ENCODE peak calls at places on chromosome 20, in nine cellular contexts. One of them, this sample, is unnamed.

GRCh38 chr20:50848341-50848808 is 53.5 kb downstream of the BCAS4 start:
- DNase-seq in activated B cell treated with CpG ODN at 0.5 μM for 24 hours: no peak
- DNase-seq in T-cell: no peak
- DNase-seq in NCI-H1105 treated with DMSO at 0.1 percent for 48 hours: no peak
- DNase-seq in AG04450: no peak
- DNase-seq in astrocyte of the cerebellum: no peak
- DNase-seq in Calu3: no peak
- DNase-seq in Caki2: no peak
- DNase-seq in epithelial cell of esophagus: peak; percentile 82
- DNase-seq in this sample: no peak

GRCh38 chr20:19647992-19648391 is 110.1 kb upstream of the RIN2 start:
- DNase-seq in T-cell: no peak
- DNase-seq in AG04450: no peak
- DNase-seq in epithelial cell of esophagus: no peak
- DNase-seq in Calu3: no peak
- DNase-seq in NCI-H1105 treated with DMSO at 0.1 percent for 48 hours: no peak
- DNase-seq in Caki2: no peak
- DNase-seq in activated B cell treated with CpG ODN at 0.5 μM for 24 hours: no peak
- DNase-seq in astrocyte of the cerebellum: no peak
- DNase-seq in this sample: no peak

GRCh38 chr20:1327241-1327653 is 1.7 kb downstream of the SDCBP2 start:
- DNase-seq in Calu3: no peak
- DNase-seq in AG04450: no peak
- DNase-seq in astrocyte of the cerebellum: no peak
- DNase-seq in NCI-H1105 treated with DMSO at 0.1 percent for 48 hours: no peak
- DNase-seq in epithelial cell of esophagus: peak; percentile 53
- DNase-seq in T-cell: no peak
- DNase-seq in Caki2: no peak
- DNase-seq in activated B cell treated with CpG ODN at 0.5 μM for 24 hours: peak; percentile 4
- DNase-seq in this sample: no peak

GRCh38 chr20:36856691-36857635 is 19.0 kb upstream of the TLDC2 start:
- DNase-seq in Calu3: no peak
- DNase-seq in astrocyte of the cerebellum: no peak
- DNase-seq in Caki2: no peak
- DNase-seq in AG04450: no peak
- DNase-seq in NCI-H1105 treated with DMSO at 0.1 percent for 48 hours: no peak
- DNase-seq in T-cell: peak; percentile 53
- DNase-seq in epithelial cell of esophagus: peak; percentile 56
- DNase-seq in activated B cell treated with CpG ODN at 0.5 μM for 24 hours: no peak
- DNase-seq in this sample: no peak

GRCh38 chr20:59004763-59005522 is 2.1 kb downstream of the CTSZ start:
- DNase-seq in epithelial cell of esophagus: no peak
- DNase-seq in NCI-H1105 treated with DMSO at 0.1 percent for 48 hours: peak; percentile 14
- DNase-seq in astrocyte of the cerebellum: no peak
- DNase-seq in Calu3: no peak
- DNase-seq in T-cell: peak; percentile 61
- DNase-seq in AG04450: no peak
- DNase-seq in activated B cell treated with CpG ODN at 0.5 μM for 24 hours: peak; percentile 88
- DNase-seq in Caki2: no peak
- DNase-seq in this sample: peak; percentile 97

GRCh38 chr20:13449868-13450441 is 188.8 kb downstream of the TASP1 start:
- DNase-seq in astrocyte of the cerebellum: no peak
- DNase-seq in epithelial cell of esophagus: no peak
- DNase-seq in AG04450: no peak
- DNase-seq in activated B cell treated with CpG ODN at 0.5 μM for 24 hours: no peak
- DNase-seq in Caki2: no peak
- DNase-seq in NCI-H1105 treated with DMSO at 0.1 percent for 48 hours: no peak
- DNase-seq in Calu3: no peak
- DNase-seq in T-cell: no peak
- DNase-seq in this sample: no peak

GRCh38 chr20:23156170-23156841 is 70.2 kb upstream of the CD93 start:
- DNase-seq in AG04450: no peak
- DNase-seq in astrocyte of the cerebellum: peak; percentile 23
- DNase-seq in T-cell: no peak
- DNase-seq in activated B cell treated with CpG ODN at 0.5 μM for 24 hours: no peak
- DNase-seq in epithelial cell of esophagus: peak; percentile 84
- DNase-seq in Calu3: no peak
- DNase-seq in NCI-H1105 treated with DMSO at 0.1 percent for 48 hours: no peak
- DNase-seq in Caki2: peak; percentile 86
- DNase-seq in this sample: no peak

GRCh38 chr20:63323298-63323820 is 30.4 kb downstream of the COL20A1 start:
- DNase-seq in AG04450: no peak
- DNase-seq in Caki2: no peak
- DNase-seq in T-cell: no peak
- DNase-seq in NCI-H1105 treated with DMSO at 0.1 percent for 48 hours: no peak
- DNase-seq in Calu3: no peak
- DNase-seq in activated B cell treated with CpG ODN at 0.5 μM for 24 hours: no peak
- DNase-seq in epithelial cell of esophagus: no peak
- DNase-seq in astrocyte of the cerebellum: no peak
- DNase-seq in this sample: no peak

GRCh38 chr20:22805219-22805618 is 220.8 kb upstream of the FOXA2 start:
- DNase-seq in NCI-H1105 treated with DMSO at 0.1 percent for 48 hours: no peak
- DNase-seq in epithelial cell of esophagus: peak; percentile 89
- DNase-seq in Caki2: peak; percentile 32
- DNase-seq in Calu3: no peak
- DNase-seq in AG04450: peak; percentile 4
- DNase-seq in astrocyte of the cerebellum: peak; percentile 65
- DNase-seq in activated B cell treated with CpG ODN at 0.5 μM for 24 hours: no peak
- DNase-seq in T-cell: no peak
- DNase-seq in this sample: no peak

GRCh38 chr20:51532577-51533191 is 9.8 kb downstream of the NFATC2 start:
- DNase-seq in T-cell: peak; percentile 10
- DNase-seq in NCI-H1105 treated with DMSO at 0.1 percent for 48 hours: no peak
- DNase-seq in astrocyte of the cerebellum: peak; percentile 35
- DNase-seq in Calu3: no peak
- DNase-seq in epithelial cell of esophagus: no peak
- DNase-seq in AG04450: no peak
- DNase-seq in Caki2: no peak
- DNase-seq in activated B cell treated with CpG ODN at 0.5 μM for 24 hours: no peak
- DNase-seq in this sample: no peak

GRCh38 chr20:17210983-17211382 is 15.9 kb upstream of the PCSK2 start:
- DNase-seq in NCI-H1105 treated with DMSO at 0.1 percent for 48 hours: no peak
- DNase-seq in astrocyte of the cerebellum: no peak
- DNase-seq in AG04450: no peak
- DNase-seq in T-cell: no peak
- DNase-seq in epithelial cell of esophagus: peak; percentile 61
- DNase-seq in activated B cell treated with CpG ODN at 0.5 μM for 24 hours: no peak
- DNase-seq in Caki2: peak; percentile 84
- DNase-seq in Calu3: no peak
- DNase-seq in this sample: no peak

GRCh38 chr20:13800728-13801134 is 15.9 kb downstream of the NDUFAF5 start:
- DNase-seq in epithelial cell of esophagus: peak; percentile 97
- DNase-seq in activated B cell treated with CpG ODN at 0.5 μM for 24 hours: no peak
- DNase-seq in Caki2: peak; percentile 80
- DNase-seq in astrocyte of the cerebellum: peak; percentile 95
- DNase-seq in NCI-H1105 treated with DMSO at 0.1 percent for 48 hours: peak; percentile 99
- DNase-seq in Calu3: no peak
- DNase-seq in T-cell: no peak
- DNase-seq in AG04450: peak; percentile 78
- DNase-seq in this sample: no peak

GRCh38 chr20:12068146-12068545 is 150.5 kb downstream of the BTBD3 start:
- DNase-seq in astrocyte of the cerebellum: no peak
- DNase-seq in T-cell: no peak
- DNase-seq in AG04450: no peak
- DNase-seq in Calu3: no peak
- DNase-seq in activated B cell treated with CpG ODN at 0.5 μM for 24 hours: no peak
- DNase-seq in epithelial cell of esophagus: no peak
- DNase-seq in NCI-H1105 treated with DMSO at 0.1 percent for 48 hours: no peak
- DNase-seq in Caki2: no peak
- DNase-seq in this sample: no peak

GRCh38 chr20:51400051-51400926 is 142.2 kb downstream of the NFATC2 start:
- DNase-seq in T-cell: peak; percentile 55
- DNase-seq in Calu3: no peak
- DNase-seq in NCI-H1105 treated with DMSO at 0.1 percent for 48 hours: no peak
- DNase-seq in activated B cell treated with CpG ODN at 0.5 μM for 24 hours: peak; percentile 61
- DNase-seq in AG04450: no peak
- DNase-seq in epithelial cell of esophagus: peak; percentile 40
- DNase-seq in Caki2: no peak
- DNase-seq in astrocyte of the cerebellum: no peak
- DNase-seq in this sample: peak; percentile 78

GRCh38 chr20:37223053-37223452 is 38.6 kb downstream of the GHRH start:
- DNase-seq in AG04450: peak; percentile 62
- DNase-seq in Calu3: no peak
- DNase-seq in Caki2: peak; percentile 35
- DNase-seq in astrocyte of the cerebellum: peak; percentile 46
- DNase-seq in T-cell: no peak
- DNase-seq in activated B cell treated with CpG ODN at 0.5 μM for 24 hours: no peak
- DNase-seq in NCI-H1105 treated with DMSO at 0.1 percent for 48 hours: no peak
- DNase-seq in epithelial cell of esophagus: peak; percentile 90
- DNase-seq in this sample: peak; percentile 10

GRCh38 chr20:58711266-58712051 is 18.9 kb downstream of the NPEPL1 start:
- DNase-seq in T-cell: no peak
- DNase-seq in astrocyte of the cerebellum: no peak
- DNase-seq in activated B cell treated with CpG ODN at 0.5 μM for 24 hours: no peak
- DNase-seq in epithelial cell of esophagus: no peak
- DNase-seq in NCI-H1105 treated with DMSO at 0.1 percent for 48 hours: no peak
- DNase-seq in Calu3: no peak
- DNase-seq in AG04450: no peak
- DNase-seq in Caki2: no peak
- DNase-seq in this sample: no peak

GRCh38 chr20:57559658-57560553 is 1.0 kb upstream of the PCK1 start:
- DNase-seq in NCI-H1105 treated with DMSO at 0.1 percent for 48 hours: no peak
- DNase-seq in Calu3: no peak
- DNase-seq in Caki2: no peak
- DNase-seq in activated B cell treated with CpG ODN at 0.5 μM for 24 hours: no peak
- DNase-seq in epithelial cell of esophagus: no peak
- DNase-seq in astrocyte of the cerebellum: no peak
- DNase-seq in T-cell: no peak
- DNase-seq in AG04450: no peak
- DNase-seq in this sample: no peak

GRCh38 chr20:47786763-47787107 is 1.5 kb upstream of the SULF2 start:
- DNase-seq in Caki2: no peak
- DNase-seq in AG04450: no peak
- DNase-seq in T-cell: no peak
- DNase-seq in astrocyte of the cerebellum: no peak
- DNase-seq in epithelial cell of esophagus: no peak
- DNase-seq in NCI-H1105 treated with DMSO at 0.1 percent for 48 hours: no peak
- DNase-seq in activated B cell treated with CpG ODN at 0.5 μM for 24 hours: no peak
- DNase-seq in Calu3: no peak
- DNase-seq in this sample: no peak

GRCh38 chr20:40592891-40593290 is 96.1 kb downstream of the MAFB start:
- DNase-seq in Caki2: no peak
- DNase-seq in activated B cell treated with CpG ODN at 0.5 μM for 24 hours: no peak
- DNase-seq in astrocyte of the cerebellum: no peak
- DNase-seq in AG04450: no peak
- DNase-seq in NCI-H1105 treated with DMSO at 0.1 percent for 48 hours: no peak
- DNase-seq in T-cell: no peak
- DNase-seq in Calu3: no peak
- DNase-seq in epithelial cell of esophagus: no peak
- DNase-seq in this sample: no peak

GRCh38 chr20:38200646-38201045 is 35.6 kb upstream of the TGM2 start:
- DNase-seq in astrocyte of the cerebellum: no peak
- DNase-seq in epithelial cell of esophagus: no peak
- DNase-seq in T-cell: no peak
- DNase-seq in activated B cell treated with CpG ODN at 0.5 μM for 24 hours: peak; percentile 4
- DNase-seq in Caki2: no peak
- DNase-seq in NCI-H1105 treated with DMSO at 0.1 percent for 48 hours: no peak
- DNase-seq in AG04450: no peak
- DNase-seq in Calu3: no peak
- DNase-seq in this sample: no peak

GRCh38 chr20:34997171-34997570 is 41.5 kb downstream of the MYH7B start:
- DNase-seq in AG04450: no peak
- DNase-seq in T-cell: peak; percentile 14
- DNase-seq in activated B cell treated with CpG ODN at 0.5 μM for 24 hours: no peak
- DNase-seq in NCI-H1105 treated with DMSO at 0.1 percent for 48 hours: no peak
- DNase-seq in Calu3: no peak
- DNase-seq in Caki2: no peak
- DNase-seq in astrocyte of the cerebellum: no peak
- DNase-seq in epithelial cell of esophagus: peak; percentile 30
- DNase-seq in this sample: no peak

GRCh38 chr20:12554416-12554815 is 454.4 kb upstream of the SPTLC3 start:
- DNase-seq in AG04450: no peak
- DNase-seq in astrocyte of the cerebellum: no peak
- DNase-seq in Calu3: no peak
- DNase-seq in NCI-H1105 treated with DMSO at 0.1 percent for 48 hours: no peak
- DNase-seq in epithelial cell of esophagus: peak; percentile 90
- DNase-seq in T-cell: no peak
- DNase-seq in activated B cell treated with CpG ODN at 0.5 μM for 24 hours: no peak
- DNase-seq in Caki2: peak; percentile 19
- DNase-seq in this sample: no peak

GRCh38 chr20:258963-259362 is 1.4 kb downstream of the DEFB132 start:
- DNase-seq in T-cell: peak; percentile 11
- DNase-seq in astrocyte of the cerebellum: no peak
- DNase-seq in NCI-H1105 treated with DMSO at 0.1 percent for 48 hours: no peak
- DNase-seq in Calu3: peak; percentile 14
- DNase-seq in AG04450: no peak
- DNase-seq in activated B cell treated with CpG ODN at 0.5 μM for 24 hours: no peak
- DNase-seq in epithelial cell of esophagus: peak; percentile 27
- DNase-seq in Caki2: no peak
- DNase-seq in this sample: no peak

GRCh38 chr20:23646106-23646958 is 8.6 kb upstream of the CST3 start:
- DNase-seq in epithelial cell of esophagus: peak; percentile 70
- DNase-seq in astrocyte of the cerebellum: no peak
- DNase-seq in T-cell: no peak
- DNase-seq in Calu3: no peak
- DNase-seq in NCI-H1105 treated with DMSO at 0.1 percent for 48 hours: no peak
- DNase-seq in AG04450: no peak
- DNase-seq in activated B cell treated with CpG ODN at 0.5 μM for 24 hours: no peak
- DNase-seq in Caki2: no peak
- DNase-seq in this sample: no peak

GRCh38 chr20:37807491-37807890 is 95.4 kb upstream of the VSTM2L start:
- DNase-seq in AG04450: no peak
- DNase-seq in Caki2: no peak
- DNase-seq in NCI-H1105 treated with DMSO at 0.1 percent for 48 hours: no peak
- DNase-seq in epithelial cell of esophagus: no peak
- DNase-seq in T-cell: no peak
- DNase-seq in activated B cell treated with CpG ODN at 0.5 μM for 24 hours: no peak
- DNase-seq in Calu3: no peak
- DNase-seq in astrocyte of the cerebellum: no peak
- DNase-seq in this sample: no peak

GRCh38 chr20:40019510-40019909 is 669.5 kb downstream of the MAFB start:
- DNase-seq in Caki2: no peak
- DNase-seq in activated B cell treated with CpG ODN at 0.5 μM for 24 hours: no peak
- DNase-seq in NCI-H1105 treated with DMSO at 0.1 percent for 48 hours: peak; percentile 61
- DNase-seq in astrocyte of the cerebellum: no peak
- DNase-seq in AG04450: no peak
- DNase-seq in epithelial cell of esophagus: no peak
- DNase-seq in T-cell: no peak
- DNase-seq in Calu3: no peak
- DNase-seq in this sample: no peak

GRCh38 chr20:37295001-37295400 is 5.5 kb downstream of the MANBAL start:
- DNase-seq in T-cell: no peak
- DNase-seq in activated B cell treated with CpG ODN at 0.5 μM for 24 hours: no peak
- DNase-seq in Calu3: peak; percentile 59
- DNase-seq in NCI-H1105 treated with DMSO at 0.1 percent for 48 hours: no peak
- DNase-seq in astrocyte of the cerebellum: peak; percentile 90
- DNase-seq in AG04450: peak; percentile 87
- DNase-seq in Caki2: peak; percentile 95
- DNase-seq in epithelial cell of esophagus: peak; percentile 99
- DNase-seq in this sample: no peak

GRCh38 chr20:62740286-62741141 is 31.9 kb downstream of the NTSR1 start:
- DNase-seq in NCI-H1105 treated with DMSO at 0.1 percent for 48 hours: no peak
- DNase-seq in Calu3: peak; percentile 83
- DNase-seq in astrocyte of the cerebellum: peak; percentile 33
- DNase-seq in activated B cell treated with CpG ODN at 0.5 μM for 24 hours: peak; percentile 55
- DNase-seq in T-cell: peak; percentile 76
- DNase-seq in AG04450: peak; percentile 68
- DNase-seq in Caki2: no peak
- DNase-seq in epithelial cell of esophagus: peak; percentile 98
- DNase-seq in this sample: peak; percentile 73

GRCh38 chr20:44125332-44126127 is 61.5 kb downstream of the JPH2 start:
- DNase-seq in astrocyte of the cerebellum: no peak
- DNase-seq in AG04450: no peak
- DNase-seq in NCI-H1105 treated with DMSO at 0.1 percent for 48 hours: no peak
- DNase-seq in Calu3: no peak
- DNase-seq in T-cell: no peak
- DNase-seq in Caki2: no peak
- DNase-seq in epithelial cell of esophagus: no peak
- DNase-seq in activated B cell treated with CpG ODN at 0.5 μM for 24 hours: no peak
- DNase-seq in this sample: no peak

GRCh38 chr20:20215976-20216727 is 151.8 kb upstream of the INSM1 start:
- DNase-seq in AG04450: no peak
- DNase-seq in activated B cell treated with CpG ODN at 0.5 μM for 24 hours: no peak
- DNase-seq in epithelial cell of esophagus: no peak
- DNase-seq in T-cell: no peak
- DNase-seq in NCI-H1105 treated with DMSO at 0.1 percent for 48 hours: peak; percentile 73
- DNase-seq in astrocyte of the cerebellum: no peak
- DNase-seq in Calu3: no peak
- DNase-seq in Caki2: no peak
- DNase-seq in this sample: no peak

GRCh38 chr20:63642518-63643247 is 10.5 kb downstream of the STMN3 start:
- DNase-seq in T-cell: no peak
- DNase-seq in NCI-H1105 treated with DMSO at 0.1 percent for 48 hours: peak; percentile 17
- DNase-seq in activated B cell treated with CpG ODN at 0.5 μM for 24 hours: no peak
- DNase-seq in Calu3: no peak
- DNase-seq in Caki2: no peak
- DNase-seq in AG04450: no peak
- DNase-seq in epithelial cell of esophagus: peak; percentile 15
- DNase-seq in astrocyte of the cerebellum: no peak
- DNase-seq in this sample: no peak

This sample was measured in stimulated activated naive B cell treated with anti-CD40 and anti-IgM and Interleukin-4, amounts not matched to agents 10 μg/mL and 1 μg/mL and 100 μg/mL, for 72 hours.